ENCODE peak calls at places on chromosomes 11 and 22, in six cellular contexts. H is GM12865, S is astrocyte of the cerebellum, C is A549, F is adrenal gland, N is endodermal cell. T is an unnamed sample.

GRCh38 chr11:131278472-131278871 is 91.9 kb upstream of the NTM start:
- DNase-seq in H (no peak), S (no peak), C (no peak), F (no peak), N (no peak), T (no peak)

GRCh38 chr11:119101367-119101758 is 290 bp downstream of the DPAGT1 start:
- DNase-seq in H (peak; percentile 73), S (no peak), C (no peak), F (no peak), N (no peak), T (no peak)

GRCh38 chr22:48055185-48055584 is 1292.7 kb downstream of the TBC1D22A start:
- DNase-seq in H (no peak), S (no peak), C (no peak), F (no peak), N (peak; percentile 5), T (no peak)

GRCh38 chr22:36086170-36086490 is 57.5 kb upstream of the RBFOX2 start:
- DNase-seq in H (no peak), S (no peak), C (no peak), F (no peak), N (peak; percentile 67), T (peak; percentile 19)

GRCh38 chr11:36578458-36578857 is 10.7 kb downstream of the RAG1 start:
- DNase-seq in H (no peak), S (no peak), C (no peak), F (no peak), N (no peak), T (peak; percentile 2)

GRCh38 chr11:10809373-10810199 is 860 bp upstream of the EIF4G2 start:
- DNase-seq in H (peak; percentile 64), S (peak; percentile 50), C (peak; percentile 58), F (no peak), N (peak; percentile 87), T (peak; percentile 69)

GRCh38 chr11:18394928-18395734 is 768 bp downstream of the LDHA start:
- DNase-seq in H (peak; percentile 39), S (no peak), C (peak; percentile 17), F (peak; percentile 31), N (peak; percentile 76), T (no peak)

GRCh38 chr11:2807276-2807681 is 78.3 kb downstream of the CDKN1C start:
- DNase-seq in H (no peak), S (no peak), C (no peak), F (peak; percentile 75), N (peak; percentile 39), T (peak; percentile 32)

GRCh38 chr11:69601346-69601975 is 39.5 kb upstream of the CCND1 start:
- DNase-seq in H (no peak), S (no peak), C (no peak), F (no peak), N (peak; percentile 21), T (no peak)

GRCh38 chr22:37161442-37161841 is 11.7 kb upstream of the IL2RB start:
- DNase-seq in H (peak; percentile 85), S (no peak), C (peak; percentile 25), F (no peak), N (no peak), T (no peak)

GRCh38 chr11:134527382-134528243 is 115.6 kb upstream of the B3GAT1 start:
- DNase-seq in H (no peak), S (no peak), C (no peak), F (no peak), N (peak; percentile 51), T (no peak)

GRCh38 chr11:79081441-79082124 is 359.2 kb downstream of the TENM4 start:
- DNase-seq in H (peak; percentile 20), S (peak; percentile 43), C (no peak), F (no peak), N (no peak), T (peak; percentile 33)

GRCh38 chr11:70473186-70473872 is 75.0 kb downstream of the CTTN start:
- DNase-seq in H (no peak), S (no peak), C (no peak), F (no peak), N (no peak), T (no peak)

GRCh38 chr22:50581950-50582561 is 593 bp downstream of the CHKB start:
- DNase-seq in H (peak; percentile 63), S (no peak), C (no peak), F (peak; percentile 36), N (no peak), T (peak; percentile 13)

GRCh38 chr11:110219011-110219785 is 77.2 kb downstream of the RDX start:
- DNase-seq in H (no peak), S (no peak), C (no peak), F (no peak), N (no peak), T (peak; percentile 27)

GRCh38 chr22:19057539-19057938 is 64.7 kb downstream of the DGCR2 start:
- DNase-seq in H (no peak), S (no peak), C (no peak), F (no peak), N (no peak), T (no peak)

GRCh38 chr11:35523351-35523768 is 2.1 kb downstream of the PAMR1 start:
- DNase-seq in H (no peak), S (no peak), C (no peak), F (no peak), N (no peak), T (peak; percentile 68)

GRCh38 chr11:72742522-72743320 is 9.5 kb downstream of the ARAP1 start:
- DNase-seq in H (no peak), S (no peak), C (no peak), F (no peak), N (no peak), T (no peak)

GRCh38 chr11:69280451-69280850 is 13.5 kb upstream of the MYEOV start:
- DNase-seq in H (no peak), S (peak; percentile 83), C (no peak), F (no peak), N (no peak), T (peak; percentile 56)

GRCh38 chr11:2891291-2891690 is 5.7 kb upstream of the CDKN1C start:
- DNase-seq in H (no peak), S (no peak), C (no peak), F (no peak), N (peak; percentile 75), T (no peak)

GRCh38 chr11:22792497-22792896 is 37.1 kb downstream of the SVIP start:
- DNase-seq in H (no peak), S (no peak), C (no peak), F (no peak), N (no peak), T (peak; percentile 82)

GRCh38 chr11:19433367-19433766 is 192.6 kb upstream of the E2F8 start:
- DNase-seq in H (peak; percentile 79), S (no peak), C (no peak), F (no peak), N (no peak), T (no peak)

GRCh38 chr11:134571301-134571700 is 159.3 kb upstream of the B3GAT1 start:
- DNase-seq in H (no peak), S (no peak), C (no peak), F (no peak), N (peak; percentile 46), T (no peak)

GRCh38 chr22:20885017-20885556 is 26.3 kb downstream of the SNAP29 start:
- DNase-seq in H (no peak), S (no peak), C (no peak), F (no peak), N (no peak), T (no peak)

GRCh38 chr11:47524200-47524874 is 28.6 kb downstream of the CELF1 start:
- DNase-seq in H (no peak), S (no peak), C (no peak), F (peak; percentile 33), N (no peak), T (no peak)

GRCh38 chr11:107357877-107358276 is 99.7 kb downstream of the CWF19L2 start:
- DNase-seq in H (no peak), S (no peak), C (no peak), F (no peak), N (no peak), T (no peak)

GRCh38 chr22:37273126-37273845 is 9.0 kb upstream of the CYTH4 start:
- DNase-seq in H (peak; percentile 45), S (peak; percentile 40), C (no peak), F (no peak), N (no peak), T (peak; percentile 70)

GRCh38 chr11:12653729-12654128 is 20.5 kb upstream of the TEAD1 start:
- DNase-seq in H (no peak), S (no peak), C (no peak), F (no peak), N (peak; percentile 77), T (no peak)

GRCh38 chr11:13141731-13142724 is 132.9 kb downstream of the RASSF10 start:
- DNase-seq in H (no peak), S (no peak), C (no peak), F (no peak), N (no peak), T (no peak)

DNA sequence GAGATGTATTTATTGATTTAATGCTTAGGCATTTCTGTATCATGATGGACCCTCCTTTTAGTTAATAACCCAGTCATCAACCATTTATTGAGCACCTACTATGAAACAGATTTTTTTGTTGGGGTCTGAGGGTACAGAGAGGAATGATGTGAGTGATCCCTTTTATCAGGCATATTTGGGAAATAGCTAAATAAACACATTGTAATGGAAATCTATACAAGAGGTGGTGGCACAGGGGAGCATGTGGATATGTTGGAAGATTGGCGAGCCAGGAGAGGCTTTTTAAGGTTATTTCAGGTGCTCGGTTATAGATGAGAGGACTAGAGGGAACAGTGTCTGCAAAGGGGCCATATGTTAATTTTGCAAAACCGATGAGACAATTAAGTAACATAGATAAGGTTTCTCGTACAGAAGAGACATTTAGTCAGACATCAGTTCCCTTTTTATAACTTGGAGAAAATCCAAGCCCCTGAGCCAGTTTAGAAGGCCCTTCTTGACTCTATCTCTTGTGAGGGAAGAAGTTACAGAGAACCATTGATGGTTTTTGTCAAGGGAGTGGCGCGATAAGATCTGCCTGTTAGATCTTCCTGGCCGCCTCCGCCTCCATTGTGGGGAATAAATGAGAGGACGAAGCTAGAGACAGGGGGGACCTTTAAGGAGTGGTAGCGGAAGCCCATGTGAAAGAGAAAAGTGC is 2.0 kb downstream of the ATXN10 start:
- DNase-seq in H (no peak), S (no peak), C (no peak), F (no peak), N (no peak), T (no peak)
- H3K4me3 ChIP-seq in H (peak overlapping the region; percentile 100), S (peak overlapping the region; percentile 92), C (peak overlapping the region; percentile 95), F (no peak overlapping the region), N (peak overlapping the region; percentile 92), T (peak overlapping the region; percentile 91)

GRCh38 chr11:30310623-30311022 is 12.3 kb upstream of the ARL14EP start:
- DNase-seq in H (peak; percentile 80), S (no peak), C (no peak), F (no peak), N (no peak), T (no peak)
- TF ChIP-seq CTCF in H (no peak), S (no peak), C (no peak), F (no peak), N (no peak), T (no peak)

GRCh38 chr11:58525037-58525614 is 17.2 kb upstream of the OR5B21 start:
- DNase-seq in H (peak; percentile 81), S (no peak), C (no peak), F (no peak), N (no peak), T (no peak)

GRCh38 chr11:58530236-58530635 is 22.3 kb upstream of the OR5B21 start:
- DNase-seq in H (no peak), S (no peak), C (no peak), F (no peak), N (no peak), T (no peak)

GRCh38 chr11:58527429-58527828 is 19.5 kb upstream of the OR5B21 start:
- DNase-seq in H (no peak), S (no peak), C (no peak), F (no peak), N (no peak), T (no peak)

GRCh38 chr11:58524232-58525036 is 16.5 kb upstream of the OR5B21 start:
- DNase-seq in H (peak; percentile 77), S (peak; percentile 79), C (peak; percentile 71), F (peak; percentile 56), N (peak; percentile 88), T (peak; percentile 94)
- H3K4me3 ChIP-seq in H (no peak overlapping the region), S (no peak overlapping the region), C (peak overlapping the region; percentile 19), F (no peak overlapping the region), N (no peak overlapping the region), T (peak overlapping the region; percentile 43)

GRCh38 chr11:62676698-62677097 is 2.2 kb downstream of the UBXN1 start:
- DNase-seq in H (no peak), S (no peak), C (no peak), F (no peak), N (peak; percentile 53), T (no peak)
- TF ChIP-seq CTCF in H (no peak), S (peak; percentile 3), C (no peak), F (no peak), N (peak; percentile 29), T (no peak)

T was measured in fibroblast of the aortic adventitia.